ENCODE peak calls at places on chromosome 15, in seven cellular contexts. R is spleen; H is mucosa of descending colon; Z is NCI-H748 treated with DMSO at 0.1 percent for 48 hours; J is HT-29; K is activated CD8-positive, alpha-beta memory T cell treated with anti-CD3 and anti-CD28 coated beads for 48 hours; X is stimulated activated CD4-positive, alpha-beta T cell treated with anti-CD3 and anti-CD28 coated beads, Interleukin-12 subunit alpha, Interleukin-12 subunit beta, amount 100 ng/mL, for 4 hours. A is an unnamed sample.

GRCh38 chr15:31248263-31248662 is 78.4 kb upstream of the KLF13 start:
- DNase-seq in R (peak), H (no peak), Z (no peak), J (no peak), K (no peak), X (no peak), A (no peak)

GRCh38 chr15:56325186-56325585 is 40.0 kb upstream of the TEX9 start:
- DNase-seq in R (no peak), H (no peak), Z (no peak), J (no peak), K (no peak), X (no peak), A (no peak)

GRCh38 chr15:69524296-69524695 is 71.7 kb downstream of the RPLP1 start:
- DNase-seq in R (no peak), H (peak), Z (no peak), J (peak), K (no peak), X (no peak), A (no peak)

GRCh38 chr15:64216161-64216560 is 53.3 kb upstream of the PPIB start:
- DNase-seq in R (no peak), H (no peak), Z (no peak), J (no peak), K (no peak), X (no peak), A (no peak)

GRCh38 chr15:44695274-44695673 is 15.8 kb downstream of the PATL2 start:
- DNase-seq in R (no peak), H (no peak), Z (no peak), J (no peak), K (no peak), X (no peak), A (no peak)

GRCh38 chr15:63044645-63045437 is 2.3 kb downstream of the TPM1 start:
- DNase-seq in R (no peak), H (no peak), Z (no peak), J (no peak), K (no peak), X (no peak), A (no peak)

GRCh38 chr15:40325700-40326099 is 2.2 kb downstream of the INAFM2 start:
- DNase-seq in R (no peak), H (no peak), Z (no peak), J (no peak), K (no peak), X (no peak), A (no peak)

GRCh38 chr15:100572362-100572983 is 29.5 kb downstream of the LINS1 start:
- DNase-seq in R (no peak), H (no peak), Z (no peak), J (peak), K (no peak), X (no peak), A (peak)

GRCh38 chr15:83305696-83306291 is 21.3 kb upstream of the BNC1 start:
- DNase-seq in R (no peak), H (no peak), Z (no peak), J (peak), K (no peak), X (no peak), A (peak)

GRCh38 chr15:29818141-29818540 is 4.1 kb downstream of the TJP1 start:
- DNase-seq in R (no peak), H (no peak), Z (no peak), J (peak), K (no peak), X (no peak), A (no peak)

GRCh38 chr15:65329298-65329990 is 25.0 kb downstream of the RNU5B-1 start:
- DNase-seq in R (peak), H (no peak), Z (no peak), J (no peak), K (no peak), X (no peak), A (no peak)

GRCh38 chr15:51348688-51349087 is 7.2 kb downstream of the GLDN start:
- DNase-seq in R (no peak), H (no peak), Z (no peak), J (no peak), K (no peak), X (no peak), A (no peak)

GRCh38 chr15:48336940-48337339 is 5.7 kb downstream of the DUT start:
- DNase-seq in R (no peak), H (no peak), Z (no peak), J (peak), K (no peak), X (no peak), A (no peak)

GRCh38 chr15:68508485-68509189 is 70.2 kb upstream of the CORO2B start:
- DNase-seq in R (no peak), H (no peak), Z (no peak), J (no peak), K (no peak), X (no peak), A (no peak)

GRCh38 chr15:27696530-27696929 is 402.6 kb downstream of the OCA2 start:
- DNase-seq in R (no peak), H (no peak), Z (no peak), J (no peak), K (no peak), X (no peak), A (no peak)

GRCh38 chr15:74345051-74345450 is 22.4 kb downstream of the CYP11A1 start:
- DNase-seq in R (peak), H (no peak), Z (no peak), J (no peak), K (peak), X (no peak), A (no peak)

GRCh38 chr15:33089878-33090757 is 104.4 kb downstream of the FMN1 start:
- DNase-seq in R (no peak), H (peak), Z (no peak), J (peak), K (no peak), X (no peak), A (no peak)

GRCh38 chr15:66229790-66230460 is 23.6 kb downstream of the MEGF11 start:
- DNase-seq in R (peak), H (no peak), Z (no peak), J (no peak), K (no peak), X (no peak), A (no peak)

GRCh38 chr15:40871749-40872617 is 2.1 kb downstream of the RHOV start:
- DNase-seq in R (no peak), H (peak), Z (no peak), J (peak), K (no peak), X (no peak), A (no peak)

GRCh38 chr15:38796589-38796988 is 232.0 kb upstream of the RASGRP1 start:
- DNase-seq in R (no peak), H (no peak), Z (no peak), J (no peak), K (no peak), X (no peak), A (no peak)

GRCh38 chr15:56959318-56959648 is 40.8 kb downstream of the TCF12 start:
- DNase-seq in R (no peak), H (no peak), Z (no peak), J (no peak), K (no peak), X (no peak), A (peak)

GRCh38 chr15:34647569-34648334 is 64.3 kb upstream of the GOLGA8B start:
- DNase-seq in R (no peak), H (peak), Z (no peak), J (peak), K (no peak), X (no peak), A (no peak)

GRCh38 chr15:87712211-87712610 is 544.3 kb downstream of the NTRK3 start:
- DNase-seq in R (no peak), H (no peak), Z (no peak), J (no peak), K (no peak), X (no peak), A (no peak)

GRCh38 chr15:40523611-40524010 is 41.2 kb downstream of the CCDC32 start:
- DNase-seq in R (no peak), H (no peak), Z (no peak), J (no peak), K (no peak), X (no peak), A (no peak)

GRCh38 chr15:96331141-96331941 is 841 bp downstream of the NR2F2 start:
- DNase-seq in R (no peak), H (no peak), Z (no peak), J (peak), K (no peak), X (no peak), A (peak)

GRCh38 chr15:66753687-66754377 is 51.8 kb downstream of the SMAD6 start:
- DNase-seq in R (no peak), H (no peak), Z (no peak), J (no peak), K (no peak), X (no peak), A (no peak)

A was measured in SW480.